ENCODE peak calls at places on chromosomes 1 and 21, in ten cellular contexts. K, M, B, Y, V, G, X, Q, N and S are unnamed samples.

GRCh38 chr1:195197116-195197515 is 1411.1 kb downstream of the KCNT2 start:
- DNase-seq in Q (no peak), K (no peak), N (no peak), X (no peak), V (no peak), G (no peak), Y (no peak), B (no peak), M (no peak), S (no peak)

GRCh38 chr21:43869486-43870325 is 4.7 kb downstream of the AGPAT3 start:
- DNase-seq in G (no peak), X (no peak), B (no peak), Y (no peak), Q (no peak), M (no peak), V (no peak), K (no peak), N (no peak), S (no peak)

GRCh38 chr1:66848193-66848592 is 47.1 kb upstream of the INSL5 start:
- DNase-seq in Y (no peak), K (no peak), M (no peak), Q (no peak), N (no peak), V (no peak), X (no peak), B (no peak), G (no peak), S (no peak)

GRCh38 chr21:41119901-41120300 is 48.1 kb upstream of the BACE2 start:
- DNase-seq in X (no peak), B (no peak), V (no peak), G (no peak), Y (no peak), M (no peak), N (no peak), K (no peak), Q (no peak), S (no peak)

GRCh38 chr1:179175011-179175934 is 54.2 kb downstream of the ABL2 start:
- DNase-seq in M (no peak), N (no peak), G (no peak), B (peak), Y (peak), V (no peak), X (no peak), K (no peak), Q (peak), S (no peak)

GRCh38 chr1:201848230-201848629 is 19.3 kb downstream of the IPO9 start:
- DNase-seq in G (no peak), B (no peak), V (no peak), N (no peak), M (no peak), X (no peak), Y (no peak), K (no peak), Q (no peak), S (no peak)

GRCh38 chr1:22611530-22611947 is 24.9 kb upstream of the C1QA start:
- DNase-seq in M (peak), Q (peak), G (no peak), Y (no peak), N (no peak), B (peak), X (no peak), K (peak), V (peak), S (peak)

GRCh38 chr1:199404976-199405375 is 622.5 kb upstream of the NR5A2 start:
- DNase-seq in G (no peak), V (no peak), B (no peak), M (no peak), Q (no peak), N (no peak), Y (no peak), X (no peak), K (no peak), S (no peak)

GRCh38 chr1:243408479-243408878 is 152.6 kb downstream of the SDCCAG8 start:
- DNase-seq in G (no peak), N (no peak), M (no peak), V (no peak), K (no peak), Q (no peak), B (no peak), X (no peak), Y (no peak), S (no peak)

GRCh38 chr1:99992760-99993467 is 23.1 kb downstream of the SLC35A3 start:
- DNase-seq in Q (no peak), M (no peak), K (no peak), G (no peak), V (no peak), X (no peak), N (no peak), B (no peak), Y (no peak), S (no peak)